ENCODE peak calls at places on chromosomes 1 and 21, in nine cellular contexts. Q is A549; A is H9; X is pancreas; P is cardiac fibroblast; I is sigmoid colon; B is heart left ventricle; F is CD8-positive, alpha-beta T cell; D is prostate gland. J is an unnamed sample.

GRCh38 chr1:161739865-161740566 is 9.6 kb upstream of the DUSP12 start:
- DNase-seq in Q (no peak), A (no peak), X (no peak), P (no peak), I (no peak), B (peak; percentile 27), F (no peak), D (no peak), J (no peak)

GRCh38 chr1:164685656-164686055 is 126.7 kb downstream of the PBX1 start:
- DNase-seq in Q (no peak), A (no peak), X (no peak), P (no peak), I (no peak), B (no peak), F (no peak), D (no peak), J (no peak)

GRCh38 chr1:28507247-28507645 is 1.4 kb downstream of the RCC1 start:
- DNase-seq in Q (no peak), A (no peak), X (no peak), P (peak; percentile 32), I (no peak), B (no peak), F (no peak), D (no peak), J (no peak)

GRCh38 chr1:64042331-64043100 is 160.9 kb upstream of the UBE2U start:
- DNase-seq in Q (no peak), A (no peak), X (no peak), P (peak; percentile 91), I (peak; percentile 74), B (peak; percentile 52), F (no peak), D (peak; percentile 73), J (no peak)

GRCh38 chr1:169928438-169929209 is 34.9 kb upstream of the SCYL3 start:
- DNase-seq in Q (no peak), A (no peak), X (no peak), P (peak; percentile 76), I (no peak), B (no peak), F (no peak), D (no peak), J (no peak)

GRCh38 chr1:212595787-212596714 is 12.5 kb upstream of the ATF3 start:
- DNase-seq in Q (peak; percentile 62), A (no peak), X (no peak), P (peak; percentile 83), I (no peak), B (no peak), F (no peak), D (peak; percentile 38), J (no peak)

GRCh38 chr1:51768971-51769601 is 109.4 kb downstream of the NRDC start:
- DNase-seq in Q (peak; percentile 32), A (no peak), X (no peak), P (peak; percentile 86), I (no peak), B (no peak), F (no peak), D (peak; percentile 21), J (no peak)

GRCh38 chr1:44926311-44926781 is 60.0 kb downstream of the EIF2B3 start:
- DNase-seq in Q (no peak), A (no peak), X (no peak), P (peak; percentile 16), I (no peak), B (no peak), F (no peak), D (no peak), J (no peak)

GRCh38 chr1:2290595-2291510 is 62.7 kb downstream of the SKI start:
- DNase-seq in Q (no peak), A (no peak), X (no peak), P (peak; percentile 97), I (peak; percentile 93), B (peak; percentile 83), F (peak; percentile 44), D (peak; percentile 77), J (no peak)

GRCh38 chr21:25934771-25935224 is 200.0 kb downstream of the GABPA start:
- DNase-seq in Q (peak; percentile 15), A (no peak), X (no peak), P (peak; percentile 94), I (peak; percentile 92), B (peak; percentile 77), F (no peak), D (peak; percentile 84), J (no peak)

GRCh38 chr1:226945106-226945857 is 5.2 kb downstream of the COQ8A start:
- DNase-seq in Q (no peak), A (peak; percentile 53), X (peak; percentile 94), P (no peak), I (no peak), B (no peak), F (no peak), D (peak; percentile 22), J (no peak)

GRCh38 chr1:15835741-15836510 is 11.6 kb upstream of the SPEN start:
- DNase-seq in Q (peak; percentile 74), A (peak; percentile 97), X (peak; percentile 100), P (peak; percentile 100), I (peak; percentile 100), B (peak; percentile 100), F (peak; percentile 96), D (peak; percentile 99), J (peak; percentile 98)

GRCh38 chr1:230124187-230125128 is 57.4 kb downstream of the GALNT2 start:
- DNase-seq in Q (no peak), A (no peak), X (no peak), P (no peak), I (no peak), B (no peak), F (no peak), D (no peak), J (no peak)

GRCh38 chr1:170594227-170594626 is 62.3 kb downstream of the GORAB start:
- DNase-seq in Q (no peak), A (no peak), X (no peak), P (no peak), I (no peak), B (no peak), F (no peak), D (no peak), J (no peak)

GRCh38 chr1:111581166-111581565 is 38.4 kb upstream of the RAP1A start:
- DNase-seq in Q (no peak), A (no peak), X (no peak), P (no peak), I (no peak), B (no peak), F (no peak), D (no peak), J (no peak)

GRCh38 chr1:92599184-92599583 is 112.5 kb upstream of the GFI1 start:
- DNase-seq in Q (peak; percentile 2), A (no peak), X (no peak), P (peak; percentile 69), I (no peak), B (no peak), F (no peak), D (no peak), J (no peak)

GRCh38 chr21:41749286-41749685 is 17.6 kb downstream of the RIPK4 start:
- DNase-seq in Q (no peak), A (no peak), X (peak; percentile 25), P (no peak), I (no peak), B (no peak), F (no peak), D (no peak), J (no peak)

GRCh38 chr1:17212009-17212408 is 7.1 kb downstream of the PADI1 start:
- DNase-seq in Q (no peak), A (no peak), X (no peak), P (no peak), I (no peak), B (no peak), F (no peak), D (peak; percentile 16), J (no peak)

GRCh38 chr1:232634086-232634485 is 4.2 kb upstream of the SIPA1L2 start:
- DNase-seq in Q (no peak), A (peak; percentile 47), X (no peak), P (no peak), I (peak; percentile 70), B (peak; percentile 27), F (no peak), D (peak; percentile 42), J (no peak)

DNA sequence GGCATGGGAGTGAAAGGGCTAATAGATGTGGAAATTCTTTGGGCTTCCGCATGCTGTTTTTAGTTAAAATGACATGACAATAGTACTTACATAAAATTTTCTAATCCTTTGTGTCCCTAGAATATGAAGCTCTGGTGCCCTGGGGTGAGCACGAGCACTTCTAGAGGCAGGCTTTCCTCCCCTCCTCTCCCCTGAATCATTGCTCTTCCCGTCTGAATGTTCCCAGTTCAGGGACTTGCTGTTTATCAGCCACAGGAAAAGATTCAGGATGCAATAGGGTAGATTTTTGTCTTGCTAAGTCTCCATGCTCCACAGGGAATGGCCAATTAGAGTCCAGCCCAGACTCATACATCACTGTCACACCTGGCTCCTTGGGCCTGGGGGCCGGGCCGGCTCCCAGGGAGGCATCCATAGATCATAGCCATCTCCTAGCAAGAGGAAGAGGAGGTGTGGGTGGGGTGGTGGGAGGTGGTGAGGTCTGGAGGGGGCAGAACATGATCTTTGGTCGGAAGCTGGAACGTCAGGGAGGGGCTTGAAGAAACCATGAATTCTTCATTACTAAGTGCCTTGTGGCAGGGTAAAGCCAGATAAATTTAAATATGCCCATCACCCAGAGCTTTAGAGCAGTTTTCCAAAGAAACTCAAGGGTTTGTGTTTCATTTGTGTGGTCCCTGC is 83.4 kb downstream of the LRRN2 start:
- DNase-seq in Q (no peak), A (no peak), X (no peak), P (no peak), I (no peak), B (no peak), F (no peak), D (no peak), J (no peak)
- TF ChIP-seq CTCF in Q (no peak), A (no peak), X (no peak), P (no peak), I (no peak), B (no peak), F (no peak), D (no peak), J (no peak)

GRCh38 chr1:209037064-209037463 is 546.5 kb upstream of the CAMK1G start:
- DNase-seq in Q (no peak), A (no peak), X (no peak), P (no peak), I (no peak), B (no peak), F (no peak), D (no peak), J (no peak)
- TF ChIP-seq CTCF in Q (no peak), A (no peak), X (no peak), P (no peak), I (no peak), B (no peak), F (no peak), D (no peak), J (no peak)

GRCh38 chr1:237851209-237851845 is 39.4 kb downstream of the ZP4 start:
- DNase-seq in Q (peak; percentile 14), A (peak; percentile 71), X (no peak), P (peak; percentile 39), I (no peak), B (no peak), F (no peak), D (no peak), J (peak; percentile 62)
- TF ChIP-seq CTCF in Q (peak; percentile 44), A (peak; percentile 93), X (no peak), P (peak; percentile 38), I (no peak), B (no peak), F (no peak), D (peak; percentile 8), J (peak; percentile 79)

DNA sequence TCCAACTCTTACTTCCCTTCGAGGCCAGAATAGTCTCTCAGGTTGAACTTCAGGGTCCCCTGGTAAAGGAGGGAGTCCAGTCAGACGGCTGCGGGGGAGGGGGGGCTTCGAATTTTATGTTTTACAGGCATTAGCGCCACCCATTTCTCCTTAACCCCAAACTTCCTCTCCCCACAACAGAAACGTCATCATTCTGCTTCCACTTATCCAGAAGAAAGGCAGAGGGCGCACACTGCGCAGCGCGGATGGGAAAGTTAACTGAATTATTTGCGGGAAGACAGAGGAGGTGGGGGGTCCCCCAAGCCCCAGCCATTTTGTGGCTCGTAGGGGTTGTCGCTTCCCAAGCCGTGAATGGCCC is 529 bp upstream of the PRMT2 start:
- DNase-seq in Q (peak; percentile 31), A (no peak), X (no peak), P (peak; percentile 91), I (peak; percentile 90), B (peak; percentile 65), F (no peak), D (peak; percentile 54), J (no peak)
- TF ChIP-seq CTCF in Q (no peak), A (peak; percentile 27), X (no peak), P (no peak), I (no peak), B (peak; percentile 16), F (no peak), D (no peak), J (no peak)

J was measured in neural crest cell.